ENCODE peak calls at places on chromosomes 13 and 19, in four cellular contexts. D is WTC11; B is CD4-positive, alpha-beta T cell; A is gastrocnemius medialis. O is an unnamed sample.

GRCh38 chr13:93450761-93451160 is 224.2 kb downstream of the GPC6 start:
- DNase-seq in D (no peak), B (no peak), A (no peak), O (no peak)

GRCh38 chr19:10508707-10509106 is 5.6 kb upstream of the KEAP1 start:
- DNase-seq in D (no peak), B (no peak), A (no peak), O (no peak)

GRCh38 chr19:45451181-45451849 is 16.5 kb upstream of the FOSB start:
- DNase-seq in D (no peak), B (peak), A (no peak), O (no peak)

GRCh38 chr19:16249826-16250434 is 52.2 kb downstream of the AP1M1 start:
- DNase-seq in D (no peak), B (no peak), A (no peak), O (no peak)

GRCh38 chr19:17902701-17903100 is 30.1 kb upstream of the CCDC124 start:
- DNase-seq in D (no peak), B (no peak), A (no peak), O (no peak)

GRCh38 chr13:32019612-32020233 is 11.9 kb upstream of the FRY start:
- DNase-seq in D (peak), B (no peak), A (peak), O (peak)

GRCh38 chr13:62142048-62142447 is 726.4 kb upstream of the PCDH20 start:
- DNase-seq in D (no peak), B (no peak), A (no peak), O (no peak)

GRCh38 chr13:32804673-32805260 is 211.5 kb upstream of the KL start:
- DNase-seq in D (no peak), B (no peak), A (no peak), O (no peak)

GRCh38 chr13:62123409-62123808 is 707.8 kb upstream of the PCDH20 start:
- DNase-seq in D (no peak), B (no peak), A (no peak), O (no peak)

GRCh38 chr13:111415216-111415615 is 94.8 kb downstream of the TEX29 start:
- DNase-seq in D (no peak), B (no peak), A (no peak), O (no peak)

GRCh38 chr13:24108615-24108965 is 51.9 kb upstream of the SPATA13 start:
- DNase-seq in D (no peak), B (no peak), A (no peak), O (no peak)

GRCh38 chr19:47404334-47405196 is 14.8 kb downstream of the MEIS3 start:
- DNase-seq in D (no peak), B (no peak), A (no peak), O (peak)

GRCh38 chr19:38152461-38153379 is 71.3 kb downstream of the DPF1 start:
- DNase-seq in D (no peak), B (no peak), A (no peak), O (no peak)

GRCh38 chr19:29467824-29468401 is 57.9 kb upstream of the VSTM2B start:
- DNase-seq in D (peak), B (no peak), A (no peak), O (no peak)

GRCh38 chr19:35549174-35549788 is 3.9 kb downstream of the TMEM147 start:
- DNase-seq in D (peak), B (peak), A (no peak), O (peak)

GRCh38 chr13:27622102-27622820 is 569 bp downstream of the POLR1D start:
- DNase-seq in D (no peak), B (peak), A (no peak), O (no peak)

GRCh38 chr19:1811472-1811894 is 593 bp downstream of the ATP8B3 start:
- DNase-seq in D (no peak), B (peak), A (peak), O (no peak)

GRCh38 chr13:112124100-112124499 is 57.2 kb downstream of the SOX1 start:
- DNase-seq in D (no peak), B (no peak), A (no peak), O (no peak)

GRCh38 chr19:12482505-12482886 is 2.1 kb downstream of the ZNF709 start:
- DNase-seq in D (no peak), B (no peak), A (no peak), O (no peak)

GRCh38 chr13:28754698-28755545 is 36.2 kb upstream of the SLC46A3 start:
- DNase-seq in D (peak), B (no peak), A (no peak), O (no peak)

GRCh38 chr19:11013771-11014170 is 52.9 kb downstream of the SMARCA4 start:
- DNase-seq in D (no peak), B (no peak), A (no peak), O (no peak)

GRCh38 chr19:17074628-17075034 is 621 bp downstream of the HAUS8 start:
- DNase-seq in D (no peak), B (no peak), A (no peak), O (no peak)

GRCh38 chr13:100089633-100090032 is 740 bp downstream of the PCCA start:
- DNase-seq in D (no peak), B (no peak), A (no peak), O (no peak)

GRCh38 chr13:112715715-112716460 is 26.1 kb downstream of the ATP11A start:
- DNase-seq in D (peak), B (no peak), A (no peak), O (no peak)

GRCh38 chr13:80524447-80525215 is 183.7 kb upstream of the SPRY2 start:
- DNase-seq in D (no peak), B (no peak), A (no peak), O (no peak)

GRCh38 chr19:54229146-54229545 is 6.3 kb upstream of the LILRB3 start:
- DNase-seq in D (no peak), B (no peak), A (no peak), O (no peak)
- TF ChIP-seq CTCF in D (no peak), B (no peak), A (no peak), O (no peak)

GRCh38 chr19:39212377-39212742 is 8.3 kb upstream of the SYCN start:
- DNase-seq in D (peak), B (peak), A (no peak), O (no peak)
- TF ChIP-seq CTCF in D (peak), B (peak), A (no peak), O (peak)

GRCh38 chr13:58712191-58712590 is 1080.6 kb downstream of the PCDH17 start:
- DNase-seq in D (peak), B (no peak), A (no peak), O (no peak)
- TF ChIP-seq CTCF in D (no peak), B (no peak), A (no peak), O (no peak)

GRCh38 chr13:43664700-43665191 is 122.0 kb downstream of the ENOX1 start:
- DNase-seq in D (peak), B (no peak), A (no peak), O (no peak)
- TF ChIP-seq CTCF in D (no peak), B (no peak), A (no peak), O (no peak)

DNA sequence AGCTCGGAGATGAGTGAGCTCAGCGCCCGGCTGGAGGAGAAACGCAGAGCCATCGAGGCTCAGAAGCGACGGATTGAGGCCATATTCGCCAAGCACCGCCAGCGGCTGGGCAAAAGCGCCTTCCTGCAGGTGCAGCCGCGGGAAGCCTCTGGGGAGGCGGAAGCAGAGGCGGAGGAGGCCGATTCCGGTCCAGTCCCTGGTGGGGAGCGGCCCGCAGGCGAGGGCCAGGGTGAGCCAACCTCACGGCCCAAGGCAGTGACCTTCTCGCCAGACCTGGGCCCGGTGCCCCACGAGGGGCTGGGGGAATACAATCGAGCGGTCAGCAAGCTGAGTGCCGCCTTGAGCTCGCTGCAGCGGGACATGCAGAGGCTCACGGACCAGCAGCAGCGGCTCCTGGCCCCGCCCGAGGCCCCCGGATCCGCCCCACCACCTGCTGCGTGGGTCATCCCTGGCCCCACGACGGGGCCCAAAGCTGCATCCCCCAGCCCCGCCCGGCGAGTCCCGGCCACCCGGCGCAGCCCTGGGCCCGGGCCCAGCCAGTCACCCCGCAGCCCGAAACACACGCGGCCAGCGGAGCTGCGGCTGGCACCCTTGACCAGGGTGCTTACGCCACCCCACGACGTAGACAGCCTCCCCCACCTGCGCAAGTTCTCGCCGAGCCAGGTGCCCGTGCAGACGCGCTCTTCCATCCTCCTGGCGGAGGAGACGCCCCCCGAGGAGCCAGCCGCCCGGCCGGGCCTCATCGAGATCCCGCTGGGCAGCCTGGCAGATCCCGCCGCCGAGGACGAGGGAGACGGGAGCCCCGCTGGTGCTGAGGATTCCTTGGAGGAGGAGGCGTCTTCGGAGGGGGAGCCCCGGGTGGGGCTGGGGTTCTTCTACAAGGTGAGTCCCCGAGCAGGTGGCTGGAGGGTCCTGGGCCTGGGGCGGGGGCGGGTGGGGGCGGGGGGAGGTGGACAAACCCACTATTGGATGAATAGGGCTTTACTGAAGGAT is 16.8 kb downstream of the XAB2 start:
- DNase-seq in D (no peak), B (no peak), A (no peak), O (no peak)
- TF ChIP-seq CTCF in D (no peak), B (no peak), A (no peak), O (no peak)

DNA sequence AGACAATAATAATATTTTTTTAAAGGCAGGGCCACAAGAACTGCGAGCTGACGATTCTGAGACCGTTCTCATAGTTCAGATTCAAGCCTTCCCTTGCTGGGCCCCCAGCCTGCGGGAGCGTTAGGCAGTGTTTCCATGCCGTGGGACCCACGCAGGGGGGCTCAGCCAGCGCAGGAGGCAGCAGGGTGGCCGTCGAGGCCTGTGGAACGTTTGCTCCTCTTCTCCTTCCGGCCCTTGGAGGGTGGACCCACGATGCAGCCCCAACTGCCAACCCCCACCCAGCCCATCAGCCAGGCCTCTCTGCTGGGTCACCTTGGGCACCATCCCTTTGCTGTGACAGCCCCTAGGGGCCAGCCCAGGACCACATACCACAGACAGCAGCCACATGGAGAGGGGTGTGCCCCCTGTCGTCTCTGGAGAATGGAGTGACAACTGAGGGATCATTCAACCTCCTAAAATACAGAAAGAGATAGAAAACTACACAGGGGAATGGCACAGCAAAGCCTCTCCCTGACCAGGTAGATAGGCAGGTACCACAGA is 46.8 kb downstream of the PDCD5 start:
- DNase-seq in D (no peak), B (no peak), A (no peak), O (no peak)
- TF ChIP-seq CTCF in D (no peak), B (no peak), A (no peak), O (no peak)

GRCh38 chr13:46728777-46729176 is 68.2 kb downstream of the ESD start:
- DNase-seq in D (no peak), B (no peak), A (no peak), O (no peak)
- TF ChIP-seq CTCF in D (peak), B (peak), A (no peak), O (peak)

GRCh38 chr13:101487046-101487830 is 34.8 kb downstream of the ITGBL1 start:
- DNase-seq in D (no peak), B (no peak), A (no peak), O (no peak)

GRCh38 chr13:101489635-101490034 is 37.2 kb downstream of the ITGBL1 start:
- DNase-seq in D (no peak), B (no peak), A (no peak), O (no peak)

GRCh38 chr13:101490400-101491015 is 38.0 kb downstream of the ITGBL1 start:
- DNase-seq in D (no peak), B (no peak), A (no peak), O (peak)

GRCh38 chr13:101492251-101492910 is 39.9 kb downstream of the ITGBL1 start:
- DNase-seq in D (no peak), B (no peak), A (no peak), O (no peak)

DNA sequence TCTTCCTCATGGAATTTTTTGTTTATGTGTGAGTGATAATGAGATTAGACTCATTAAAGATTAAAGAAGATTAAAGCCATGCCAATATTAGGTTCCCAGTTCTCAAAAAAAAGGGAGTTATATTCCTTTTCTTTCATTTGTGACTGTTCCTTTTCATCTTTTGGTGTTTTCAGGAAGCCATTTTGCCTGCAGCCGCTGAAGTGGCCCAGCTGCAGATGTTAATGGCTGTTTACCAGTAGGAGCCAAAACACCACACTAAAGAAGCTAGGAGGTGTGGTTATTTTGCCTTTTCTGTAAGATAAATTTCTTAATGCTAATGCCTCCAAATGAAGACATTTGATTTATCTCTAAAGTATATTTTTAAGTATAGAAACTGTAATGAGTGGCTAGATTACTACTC is 36.3 kb downstream of the ITGBL1 start:
- DNase-seq in D (no peak), B (no peak), A (no peak), O (no peak)
- TF ChIP-seq CTCF in D (no peak), B (no peak), A (no peak), O (no peak)

O was measured in D721Med.